ENCODE peak calls at places on chromosomes 1 and 21, in six cellular contexts. F, Y, O, T, Z and P are unnamed samples.
A peak's percentile ranks its signal among the peaks of the same experiment; 100 is the strongest.

GRCh38 chr1:5903031-5903430 is 89.2 kb downstream of the NPHP4 start:
- DNase-seq in Y (no peak), T (no peak), O (no peak), Z (no peak), F (no peak), P (no peak)

GRCh38 chr21:28257276-28257675 is 735.4 kb downstream of the LTN1 start:
- DNase-seq in Y (no peak), O (no peak), F (no peak), T (no peak), Z (no peak), P (no peak)

GRCh38 chr1:27097484-27097917 is 57.4 kb downstream of the SLC9A1 start:
- DNase-seq in Z (peak; percentile 51), O (peak; percentile 76), Y (peak; percentile 89), F (peak; percentile 85), T (peak; percentile 84), P (peak; percentile 78)

GRCh38 chr1:10753279-10753678 is 43.2 kb downstream of the CASZ1 start:
- DNase-seq in T (no peak), Z (no peak), Y (no peak), F (no peak), O (no peak), P (no peak)

GRCh38 chr1:36080236-36080635 is 3.7 kb upstream of the TEKT2 start:
- DNase-seq in Y (no peak), Z (no peak), O (no peak), T (no peak), F (no peak), P (no peak)

GRCh38 chr1:43238104-43238503 is 31.7 kb upstream of the TMEM125 start:
- DNase-seq in Y (no peak), T (peak; percentile 83), Z (peak; percentile 28), F (peak; percentile 64), O (peak; percentile 11), P (no peak)

GRCh38 chr21:35753308-35753707 is 307.0 kb downstream of the SETD4 start:
- DNase-seq in O (no peak), F (no peak), Z (no peak), Y (no peak), T (no peak), P (no peak)

GRCh38 chr1:14435368-14436023 is 163.0 kb upstream of the KAZN start:
- DNase-seq in Z (no peak), O (no peak), F (peak; percentile 42), Y (no peak), T (no peak), P (no peak)

GRCh38 chr1:200364121-200364759 is 45.6 kb downstream of the ZNF281 start:
- DNase-seq in Z (no peak), T (no peak), O (no peak), Y (no peak), F (no peak), P (no peak)

GRCh38 chr1:185483647-185484450 is 166.8 kb upstream of the IVNS1ABP start:
- DNase-seq in F (no peak), O (no peak), Y (no peak), T (no peak), Z (no peak), P (no peak)

GRCh38 chr1:228082975-228083870 is 715 bp downstream of the ARF1 start:
- DNase-seq in O (no peak), Y (peak; percentile 83), T (peak; percentile 59), F (peak; percentile 33), Z (no peak), P (peak; percentile 78)

GRCh38 chr1:12591267-12591938 is 26.6 kb downstream of the DHRS3 start:
- DNase-seq in F (no peak), Y (no peak), O (no peak), Z (no peak), T (peak; percentile 34), P (no peak)

GRCh38 chr1:91851130-91852010 is 34.6 kb downstream of the TGFBR3 start:
- DNase-seq in O (no peak), Y (no peak), F (peak; percentile 74), Z (peak; percentile 4), T (peak; percentile 88), P (peak; percentile 83)

GRCh38 chr21:44315691-44316208 is 15.9 kb downstream of the PFKL start:
- DNase-seq in F (no peak), T (no peak), Y (no peak), Z (no peak), O (no peak), P (no peak)

GRCh38 chr21:39388038-39388810 is 39.3 kb upstream of the HMGN1 start:
- DNase-seq in Z (peak; percentile 79), O (peak; percentile 95), Y (peak; percentile 96), F (peak; percentile 92), T (peak; percentile 94), P (peak; percentile 95)

GRCh38 chr1:86696522-86696921 is 7.9 kb upstream of the SH3GLB1 start:
- DNase-seq in Z (no peak), Y (no peak), F (no peak), O (no peak), T (no peak), P (no peak)

GRCh38 chr1:59750612-59751395 is 63.9 kb upstream of the HOOK1 start:
- DNase-seq in Y (no peak), O (no peak), T (peak; percentile 21), Z (no peak), F (no peak), P (no peak)

GRCh38 chr21:32423846-32424535 is 11.5 kb downstream of the EVA1C start:
- DNase-seq in O (no peak), Z (no peak), Y (no peak), T (no peak), F (no peak), P (no peak)

GRCh38 chr1:24749886-24750285 is 4.6 kb downstream of the CLIC4 start:
- DNase-seq in F (no peak), T (no peak), O (no peak), Z (no peak), Y (no peak), P (no peak)

GRCh38 chr1:200979574-200980451 is 43.7 kb downstream of the KIF21B start:
- DNase-seq in Z (no peak), T (peak; percentile 53), O (peak; percentile 72), Y (peak; percentile 87), F (peak; percentile 82), P (peak; percentile 66)

GRCh38 chr1:180542530-180543171 is 16.1 kb upstream of the OVAAL start:
- DNase-seq in Z (no peak), O (no peak), T (no peak), F (no peak), Y (no peak), P (no peak)

GRCh38 chr1:54118704-54119103 is 34.1 kb downstream of the CDCP2 start:
- DNase-seq in T (no peak), Z (no peak), Y (no peak), F (no peak), O (no peak), P (no peak)

GRCh38 chr1:15168479-15168878 is 14.9 kb downstream of the TMEM51 start:
- DNase-seq in O (no peak), Z (no peak), Y (no peak), F (no peak), T (no peak), P (no peak)

GRCh38 chr1:175865041-175865766 is 121.8 kb upstream of the TNR start:
- DNase-seq in Z (peak; percentile 76), T (no peak), F (no peak), O (no peak), Y (no peak), P (no peak)

GRCh38 chr1:33155877-33156538 is 25.8 kb downstream of the TRIM62 start:
- DNase-seq in F (no peak), O (no peak), Y (no peak), Z (no peak), T (no peak), P (peak; percentile 17)